ENCODE peak calls at places on chromosomes 4 and X, in seven cellular contexts. T is GM20000; U is amygdala; F is activated CD8-positive, alpha-beta memory T cell treated with anti-CD3 and anti-CD28 coated beads for 1 hour; X is glutamatergic neuron; Y is breast epithelium; K is stimulated activated CD8-positive, alpha-beta memory T cell treated with anti-CD3 and anti-CD28 coated beads, Interleukin-15, amount 100 ng/mL, for 1 hour. V is an unnamed sample.

GRCh38 chr4:110418641-110419040 is 57.3 kb upstream of the ENPEP start:
- DNase-seq in T (no peak), U (no peak), F (no peak), X (no peak), Y (no peak), K (no peak), V (no peak)

GRCh38 chrX:50000937-50001542 is 78.6 kb downstream of the CLCN5 start:
- DNase-seq in T (no peak), U (no peak), F (no peak), X (no peak), Y (no peak), K (no peak), V (no peak)

GRCh38 chr4:142248946-142249345 is 597.2 kb downstream of the INPP4B start:
- DNase-seq in T (no peak), U (no peak), F (no peak), X (no peak), Y (no peak), K (no peak), V (no peak)

GRCh38 chrX:68853665-68854251 is 24.9 kb downstream of the EFNB1 start:
- DNase-seq in T (no peak), U (no peak), F (no peak), X (no peak), Y (no peak), K (no peak), V (no peak)

GRCh38 chr4:162981823-162982222 is 184.9 kb downstream of the NAF1 start:
- DNase-seq in T (no peak), U (no peak), F (no peak), X (no peak), Y (no peak), K (no peak), V (no peak)

GRCh38 chr4:123345924-123346300 is 50.7 kb upstream of the SPRY1 start:
- DNase-seq in T (no peak), U (no peak), F (no peak), X (no peak), Y (no peak), K (no peak), V (no peak)

GRCh38 chr4:166078383-166078782 is 205.3 kb downstream of the TLL1 start:
- DNase-seq in T (no peak), U (no peak), F (no peak), X (no peak), Y (no peak), K (no peak), V (no peak)

GRCh38 chr4:113444386-113444785 is 317.2 kb downstream of the CAMK2D start:
- DNase-seq in T (no peak), U (no peak), F (no peak), X (no peak), Y (no peak), K (no peak), V (no peak)

GRCh38 chrX:41589634-41590270 is 99.0 kb upstream of the GPR34 start:
- DNase-seq in T (no peak), U (no peak), F (no peak), X (no peak), Y (no peak), K (no peak), V (no peak)

GRCh38 chr4:155629183-155629825 is 37.3 kb upstream of the GUCY1A1 start:
- DNase-seq in T (no peak), U (no peak), F (no peak), X (no peak), Y (no peak), K (no peak), V (peak)

GRCh38 chr4:25943312-25943711 is 29.3 kb downstream of the SMIM20 start:
- DNase-seq in T (no peak), U (no peak), F (no peak), X (no peak), Y (no peak), K (no peak), V (no peak)

GRCh38 chr4:136796953-136797352 is 735.3 kb downstream of the PCDH18 start:
- DNase-seq in T (no peak), U (no peak), F (no peak), X (no peak), Y (no peak), K (no peak), V (no peak)

GRCh38 chr4:8679032-8679431 is 86.5 kb downstream of the CPZ start:
- DNase-seq in T (no peak), U (no peak), F (no peak), X (no peak), Y (no peak), K (no peak), V (no peak)

GRCh38 chrX:155108427-155108826 is 37.1 kb downstream of the BRCC3 start:
- DNase-seq in T (no peak), U (no peak), F (no peak), X (no peak), Y (no peak), K (no peak), V (no peak)

GRCh38 chrX:107542500-107542899 is 85.8 kb upstream of the PRPS1 start:
- DNase-seq in T (no peak), U (peak), F (no peak), X (no peak), Y (no peak), K (no peak), V (peak)

GRCh38 chr4:7929530-7929951 is 10.1 kb downstream of the AFAP1 start:
- DNase-seq in T (no peak), U (no peak), F (no peak), X (no peak), Y (no peak), K (no peak), V (peak)

GRCh38 chrX:30592846-30593245 is 15.3 kb upstream of the TASL start:
- DNase-seq in T (no peak), U (no peak), F (no peak), X (no peak), Y (no peak), K (no peak), V (no peak)

GRCh38 chrX:47143894-47144625 is 442 bp downstream of the NDUFB11 start:
- DNase-seq in T (peak), U (no peak), F (no peak), X (peak), Y (no peak), K (no peak), V (peak)

GRCh38 chr4:83285022-83285387 is 407 bp upstream of the COQ2 start:
- DNase-seq in T (peak), U (no peak), F (no peak), X (no peak), Y (no peak), K (no peak), V (peak)

GRCh38 chrX:51614353-51614752 is 4.4 kb downstream of the CENPVL3 start:
- DNase-seq in T (peak), U (no peak), F (no peak), X (no peak), Y (no peak), K (no peak), V (peak)

GRCh38 chr4:8340721-8341680 is 71.4 kb downstream of the HTRA3 start:
- DNase-seq in T (no peak), U (no peak), F (no peak), X (no peak), Y (no peak), K (no peak), V (no peak)

GRCh38 chr4:157832596-157832995 is 340.2 kb downstream of the GASK1B start:
- DNase-seq in T (no peak), U (no peak), F (no peak), X (no peak), Y (no peak), K (no peak), V (no peak)

GRCh38 chr4:14399919-14400706 is 602.2 kb upstream of the CPEB2 start:
- DNase-seq in T (no peak), U (no peak), F (no peak), X (no peak), Y (no peak), K (no peak), V (no peak)